ENCODE peak calls at places on chromosomes 1 and 21, in four cellular contexts. U is IMR-90; R is heart left ventricle; H is CD8-positive, alpha-beta T cell. O is an unnamed sample. For H3K4me1, the result is how much of the 10 kb centered on the place peaks cover.

GRCh38 chr1:162391790-162392563 is 10.4 kb downstream of the C1orf226 start:
- DNase-seq in H (no peak), R (no peak), U (peak), O (no peak)

GRCh38 chr1:54358503-54359168 is 47.6 kb downstream of the SSBP3 start:
- DNase-seq in R (peak), U (no peak), H (no peak), O (no peak)

GRCh38 chr1:208885046-208885445 is 640.9 kb upstream of the PLXNA2 start:
- DNase-seq in R (no peak), U (no peak), H (no peak), O (no peak)

GRCh38 chr1:85091647-85092295 is 43.5 kb upstream of the MCOLN3 start:
- DNase-seq in R (no peak), U (no peak), H (no peak), O (no peak)

GRCh38 chr21:46159390-46159789 is 4.0 kb upstream of the FTCD start:
- DNase-seq in H (no peak), U (no peak), R (peak), O (no peak)

GRCh38 chr1:4170548-4170947 is 270.5 kb upstream of the C1orf174 start:
- DNase-seq in U (no peak), H (no peak), R (no peak), O (peak)

GRCh38 chr1:26744075-26744958 is 43.4 kb upstream of the PIGV start:
- DNase-seq in R (peak), H (peak), U (peak), O (peak)

GRCh38 chr1:3641046-3641760 is 8.7 kb downstream of the WRAP73 start:
- DNase-seq in R (no peak), H (no peak), U (no peak), O (peak)

GRCh38 chr1:209246660-209247059 is 336.9 kb upstream of the CAMK1G start:
- DNase-seq in R (no peak), U (peak), H (no peak), O (no peak)

GRCh38 chr1:206117151-206117948 is at the start of gene AVPR1B:
- DNase-seq in U (peak), R (peak), H (no peak), O (peak)

GRCh38 chr1:106793686-106794085 is 262.8 kb upstream of the PRMT6 start:
- DNase-seq in U (no peak), R (no peak), H (no peak), O (no peak)

GRCh38 chr1:33433509-33434362 is 2.8 kb upstream of the PHC2 start:
- DNase-seq in R (peak), U (peak), H (no peak), O (no peak)

GRCh38 chr1:108901106-108901505 is 24.3 kb downstream of the GPSM2 start:
- DNase-seq in H (no peak), R (no peak), U (no peak), O (no peak)

GRCh38 chr1:216598448-216598847 is 124.8 kb downstream of the ESRRG start:
- DNase-seq in H (no peak), R (no peak), U (no peak), O (no peak)

GRCh38 chr1:187933562-187934419 is 1105.0 kb downstream of the PLA2G4A start:
- DNase-seq in R (no peak), H (no peak), U (no peak), O (no peak)

GRCh38 chr1:203289281-203289981 is 15.9 kb upstream of the BTG2 start:
- DNase-seq in U (no peak), H (peak), R (peak), O (peak)

GRCh38 chr1:157274698-157275534 is 136.7 kb upstream of the ETV3 start:
- DNase-seq in U (peak), R (no peak), H (no peak), O (no peak)

GRCh38 chr1:204978782-204979181 is 64.2 kb upstream of the CNTN2 start:
- DNase-seq in H (no peak), R (no peak), U (no peak), O (peak)

GRCh38 chr1:179971563-179972496 is 17.2 kb downstream of the CEP350 start:
- DNase-seq in R (no peak), U (peak), H (no peak), O (no peak)

GRCh38 chr1:48207131-48207530 is 15.4 kb upstream of the SLC5A9 start:
- DNase-seq in R (no peak), U (no peak), H (no peak), O (no peak)

GRCh38 chr1:208080396-208081276 is 163.5 kb downstream of the PLXNA2 start:
- DNase-seq in U (no peak), H (no peak), R (no peak), O (no peak)

GRCh38 chr1:61921435-61921834 is 179.2 kb downstream of the PATJ start:
- DNase-seq in R (no peak), U (no peak), H (no peak), O (no peak)

GRCh38 chr1:34740161-34740875 is 14.5 kb upstream of the GJB5 start:
- DNase-seq in U (no peak), R (no peak), H (no peak), O (no peak)

DNA sequence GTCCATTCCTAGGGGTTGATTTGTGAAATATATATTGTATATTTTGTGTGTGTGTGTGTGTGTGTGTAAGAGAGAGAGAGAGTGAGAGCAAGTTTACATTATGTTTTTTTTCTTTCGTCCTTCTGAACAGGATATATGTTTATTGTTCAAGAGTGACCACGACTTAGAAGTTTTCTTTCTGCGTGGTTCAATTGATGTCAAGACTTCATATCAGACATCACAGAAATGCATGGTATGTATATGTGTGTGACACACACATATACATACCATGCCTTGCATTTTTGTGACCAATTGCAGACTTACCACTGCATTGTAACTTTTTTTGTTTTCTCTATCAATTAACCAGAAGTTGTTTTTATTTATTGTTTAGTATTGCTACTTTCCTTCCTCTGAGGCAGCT is 2.5 kb downstream of the RASAL2 start:
- DNase-seq in R (no peak), U (peak), H (no peak), O (no peak)
- H3K4me1 ChIP-seq in R (half or more), U (under half), H (under half), O (under half)

GRCh38 chr1:95948023-95948422 is 714.0 kb downstream of the RWDD3 start:
- DNase-seq in U (no peak), H (no peak), R (no peak), O (no peak)

GRCh38 chr1:95953668-95954067 is 719.7 kb downstream of the RWDD3 start:
- DNase-seq in R (no peak), H (no peak), U (no peak), O (no peak)

GRCh38 chr1:95953005-95953404 is 719.0 kb downstream of the RWDD3 start:
- DNase-seq in R (no peak), U (peak), H (no peak), O (no peak)

GRCh38 chr1:95956215-95956614 is 722.2 kb downstream of the RWDD3 start:
- DNase-seq in H (no peak), R (no peak), U (no peak), O (no peak)

DNA sequence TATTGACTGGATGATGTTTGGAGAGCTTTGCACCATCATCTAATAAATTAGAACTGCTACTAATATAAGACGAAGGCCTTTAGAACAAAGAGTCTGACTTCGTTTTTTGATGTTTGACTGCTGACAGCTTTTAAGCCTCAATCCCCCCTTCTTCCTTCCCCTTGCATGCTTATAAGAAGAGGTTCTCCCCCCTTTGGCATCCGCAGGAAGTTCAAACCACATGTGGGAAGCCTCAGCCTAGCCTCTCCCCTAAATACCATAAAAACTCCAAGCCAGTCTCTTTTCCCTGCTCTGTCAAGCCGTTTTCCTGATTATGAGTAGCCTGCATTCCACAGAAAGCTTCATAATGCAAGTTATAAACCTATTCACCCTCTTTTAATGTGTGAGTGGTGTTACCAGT is 717.3 kb downstream of the RWDD3 start:
- DNase-seq in R (no peak), H (no peak), U (no peak), O (no peak)
- H3K27ac ChIP-seq in R (no peak), H (no peak), U (no peak), O (no peak)

GRCh38 chr1:117339866-117340357 is 27.3 kb upstream of the MAN1A2 start:
- DNase-seq in R (no peak), H (no peak), U (peak), O (no peak)
- TF ChIP-seq CTCF in R (peak), H (no peak), U (peak), O (no peak)

DNA sequence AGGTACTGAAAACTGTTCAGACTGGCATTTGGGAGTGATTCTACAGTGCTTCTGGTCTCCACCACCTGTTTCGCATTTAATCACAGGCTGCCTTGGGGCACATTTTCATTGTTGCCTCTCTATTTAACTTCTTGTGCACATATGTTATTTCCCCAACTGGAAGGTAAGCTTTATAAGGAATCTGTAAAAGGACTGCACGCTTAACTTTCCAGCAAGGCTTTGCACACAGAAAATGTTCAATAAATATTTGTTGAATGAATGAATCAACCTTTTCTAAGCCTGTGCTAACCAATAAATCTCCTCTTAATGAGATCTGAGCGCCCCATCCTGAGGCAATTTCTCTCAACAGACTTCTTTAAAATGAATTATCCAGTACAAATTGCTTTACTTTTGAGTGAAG is 84.3 kb upstream of the ARHGAP29 start:
- DNase-seq in U (no peak), R (no peak), H (no peak), O (no peak)
- H3K4me1 ChIP-seq in U (under half), R (half or more), H (under half), O (under half)

O was measured in spleen.